ENCODE peak calls at places on chromosomes 13 and 19, in five cellular contexts. P, G, M, L and U are unnamed samples.

GRCh38 chr13:92187378-92187989 is 789.1 kb downstream of the GPC5 start:
- DNase-seq in P (no peak), G (no peak), M (peak), L (peak), U (no peak)

GRCh38 chr19:9940778-9941177 is 4.5 kb upstream of the OLFM2 start:
- DNase-seq in P (no peak), G (no peak), M (no peak), L (no peak), U (no peak)

GRCh38 chr13:53198017-53198416 is 169.4 kb downstream of the OLFM4 start:
- DNase-seq in P (no peak), G (no peak), M (no peak), L (peak), U (no peak)

GRCh38 chr13:54733639-54734038 is 1705.0 kb downstream of the OLFM4 start:
- DNase-seq in P (no peak), G (no peak), M (peak), L (peak), U (no peak)

GRCh38 chr13:51919531-51919930 is 57.8 kb downstream of the CCDC70 start:
- DNase-seq in P (no peak), G (no peak), M (no peak), L (no peak), U (no peak)

GRCh38 chr19:46296722-46297431 is at the start of gene HIF3A:
- DNase-seq in P (peak), G (peak), M (peak), L (peak), U (no peak)

GRCh38 chr19:679418-680286 is 3.5 kb downstream of the FSTL3 start:
- DNase-seq in P (peak), G (peak), M (no peak), L (peak), U (peak)

GRCh38 chr13:75455962-75456361 is 26.0 kb downstream of the TBC1D4 start:
- DNase-seq in P (no peak), G (no peak), M (no peak), L (no peak), U (no peak)

GRCh38 chr13:61084983-61085382 is 330.7 kb downstream of the PCDH20 start:
- DNase-seq in P (no peak), G (no peak), M (no peak), L (peak), U (no peak)

GRCh38 chr19:43470288-43470687 is 4.9 kb upstream of the LYPD3 start:
- DNase-seq in P (peak), G (no peak), M (no peak), L (no peak), U (no peak)

GRCh38 chr19:16034958-16035560 is 41.2 kb upstream of the TPM4 start:
- DNase-seq in P (no peak), G (peak), M (no peak), L (no peak), U (no peak)

GRCh38 chr13:99041337-99041736 is 63.5 kb upstream of the DOCK9 start:
- DNase-seq in P (no peak), G (no peak), M (no peak), L (no peak), U (no peak)

GRCh38 chr19:46746281-46746965 is at the start of gene STRN4:
- DNase-seq in P (peak), G (peak), M (peak), L (peak), U (no peak)

GRCh38 chr19:47428177-47428894 is 9.0 kb upstream of the MEIS3 start:
- DNase-seq in P (peak), G (peak), M (peak), L (peak), U (peak)

GRCh38 chr19:45498411-45499195 is at the start of gene PPM1N:
- DNase-seq in P (peak), G (peak), M (no peak), L (peak), U (no peak)

GRCh38 chr19:1238373-1239303 is 833 bp upstream of the CBARP start:
- DNase-seq in P (no peak), G (no peak), M (no peak), L (no peak), U (no peak)

GRCh38 chr13:33728271-33729037 is 89.5 kb upstream of the RFC3 start:
- DNase-seq in P (peak), G (peak), M (no peak), L (no peak), U (no peak)

GRCh38 chr13:69108486-69108885 is 999.1 kb upstream of the ATXN8OS start:
- DNase-seq in P (no peak), G (no peak), M (no peak), L (no peak), U (no peak)

GRCh38 chr13:95267662-95268369 is 33.4 kb downstream of the ABCC4 start:
- DNase-seq in P (peak), G (no peak), M (no peak), L (peak), U (peak)

GRCh38 chr19:10643968-10644290 is 10.2 kb upstream of the ILF3 start:
- DNase-seq in P (no peak), G (no peak), M (no peak), L (no peak), U (no peak)

GRCh38 chr19:43809762-43810696 is 7.8 kb upstream of the LYPD5 start:
- DNase-seq in P (no peak), G (no peak), M (no peak), L (peak), U (no peak)

GRCh38 chr19:4233282-4233853 is 4.0 kb downstream of the EBI3 start:
- DNase-seq in P (no peak), G (peak), M (no peak), L (peak), U (peak)

GRCh38 chr13:25911020-25911419 is 140.8 kb downstream of the SHISA2 start:
- DNase-seq in P (no peak), G (no peak), M (peak), L (no peak), U (no peak)

GRCh38 chr19:41897820-41898219 is 14.8 kb downstream of the ARHGEF1 start:
- DNase-seq in P (no peak), G (peak), M (no peak), L (no peak), U (no peak)

GRCh38 chr19:1232652-1233360 is 5.0 kb downstream of the CBARP start:
- DNase-seq in P (no peak), G (peak), M (no peak), L (no peak), U (no peak)

GRCh38 chr13:38872693-38873092 is 117.9 kb downstream of the STOML3 start:
- DNase-seq in P (no peak), G (peak), M (peak), L (peak), U (peak)

GRCh38 chr13:112888238-112889111 is 80.5 kb upstream of the MCF2L start:
- DNase-seq in P (peak), G (no peak), M (no peak), L (no peak), U (no peak)

GRCh38 chr19:45295873-45296272 is 26.8 kb downstream of the CKM start:
- DNase-seq in P (no peak), G (no peak), M (no peak), L (no peak), U (no peak)

GRCh38 chr19:36687214-36688056 is at the start of gene ZNF567:
- DNase-seq in P (peak), G (peak), M (peak), L (peak), U (peak)

GRCh38 chr19:9130965-9131364 is 4.2 kb upstream of the OR7G3 start:
- DNase-seq in P (no peak), G (no peak), M (no peak), L (no peak), U (no peak)

GRCh38 chr19:33883869-33884519 is 87.3 kb downstream of the KCTD15 start:
- DNase-seq in P (peak), G (peak), M (no peak), L (peak), U (no peak)
- H3K27ac ChIP-seq in P (peak), G (peak), M (no peak), L (peak), U (no peak)

GRCh38 chr13:110108348-110109139 is 198.4 kb downstream of the COL4A1 start:
- DNase-seq in P (no peak), G (peak), M (peak), L (peak), U (no peak)

GRCh38 chr13:110107568-110108347 is 199.2 kb downstream of the COL4A1 start:
- DNase-seq in P (no peak), G (peak), M (no peak), L (peak), U (no peak)

GRCh38 chr13:110109140-110109783 is 197.7 kb downstream of the COL4A1 start:
- DNase-seq in P (no peak), G (no peak), M (no peak), L (no peak), U (no peak)

GRCh38 chr13:110105136-110105535 is 201.8 kb downstream of the COL4A1 start:
- DNase-seq in P (no peak), G (no peak), M (no peak), L (no peak), U (no peak)

GRCh38 chr13:110106726-110107125 is 200.2 kb downstream of the COL4A1 start:
- DNase-seq in P (no peak), G (peak), M (no peak), L (no peak), U (peak)
- H3K27ac ChIP-seq in P (no peak), G (peak), M (no peak), L (no peak), U (no peak)

DNA sequence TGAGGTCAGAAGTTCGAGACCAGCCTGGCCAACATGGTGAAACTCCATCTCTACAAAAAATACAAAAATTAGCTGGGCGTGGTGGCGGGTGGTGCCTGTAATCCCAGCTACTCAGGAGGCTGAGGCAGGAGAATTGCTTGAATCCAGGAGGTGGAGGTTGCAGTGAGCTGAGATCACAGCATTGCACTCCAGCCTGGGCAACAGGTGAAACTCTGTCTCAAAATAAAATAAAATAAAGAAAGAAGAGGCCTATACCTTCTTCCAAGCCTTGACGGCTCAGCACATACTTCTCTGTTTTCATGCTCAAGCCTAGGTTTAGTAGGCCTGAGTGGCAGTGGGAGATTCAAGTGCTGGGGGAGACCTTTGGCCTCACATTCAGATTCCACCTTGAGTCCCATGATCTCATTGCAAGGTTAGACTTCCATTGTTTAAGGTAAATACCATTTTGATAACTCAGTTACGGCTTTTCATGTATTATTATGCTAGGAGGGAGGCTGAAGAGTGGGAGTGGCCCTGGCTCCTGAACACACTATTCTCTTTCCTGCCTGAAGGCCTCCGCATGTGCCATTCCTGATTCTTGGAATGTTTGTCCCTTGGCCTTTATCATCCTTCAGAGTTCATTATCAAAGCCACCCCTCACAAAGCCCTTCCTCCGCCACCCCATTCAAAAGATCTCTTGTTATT is 1.6 kb upstream of the SPINT2 start:
- DNase-seq in P (no peak), G (no peak), M (no peak), L (no peak), U (no peak)
- H3K27ac ChIP-seq in P (no peak), G (no peak), M (no peak), L (no peak), U (no peak)

GRCh38 chr19:40800339-40800996 is 1.5 kb downstream of the EGLN2 start:
- DNase-seq in P (no peak), G (peak), M (no peak), L (no peak), U (no peak)
- H3K27ac ChIP-seq in P (peak), G (peak), M (no peak), L (peak), U (peak)

DNA sequence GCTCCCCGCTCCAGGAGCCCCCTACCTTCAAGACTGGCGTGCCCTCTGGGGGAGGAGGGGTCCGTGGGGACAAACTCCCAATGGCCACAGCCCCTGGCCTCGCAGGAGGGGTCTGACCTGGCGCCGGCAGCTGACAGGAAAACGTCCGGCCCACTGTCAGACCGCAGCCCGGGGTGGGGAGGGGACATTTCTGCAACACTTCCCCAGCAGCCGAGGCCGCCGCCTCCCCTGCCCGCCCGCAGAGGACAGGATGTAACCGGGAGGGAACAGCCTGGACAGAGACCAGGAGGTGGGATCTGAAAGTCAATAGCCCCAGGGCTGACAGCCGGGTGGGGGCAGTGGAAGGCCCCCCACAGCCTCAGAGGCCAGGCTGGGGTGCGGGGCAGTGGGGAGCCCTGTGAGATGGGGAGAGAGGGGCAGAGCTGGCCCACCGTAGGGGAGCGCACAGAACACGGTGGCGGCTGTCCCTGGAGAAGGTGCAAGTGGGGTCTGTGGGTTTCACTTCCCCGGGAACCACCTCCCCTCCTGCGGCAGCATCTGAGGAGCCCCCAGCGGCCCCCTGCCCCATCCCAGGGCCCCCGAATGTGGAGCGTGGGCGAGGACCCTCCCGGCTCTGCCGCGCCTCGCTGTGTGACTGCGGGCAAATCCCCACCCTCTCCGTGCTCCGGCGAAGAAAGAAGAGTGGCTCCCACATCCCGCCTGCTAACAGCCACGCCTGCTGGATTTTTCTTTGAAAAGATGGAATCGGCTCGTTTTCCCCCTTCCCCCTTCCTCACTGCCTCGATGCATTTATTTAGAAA is at the start of gene PEAK3:
- DNase-seq in P (peak), G (peak), M (no peak), L (no peak), U (peak)
- H3K27ac ChIP-seq in P (peak), G (no peak), M (no peak), L (no peak), U (peak)

DNA sequence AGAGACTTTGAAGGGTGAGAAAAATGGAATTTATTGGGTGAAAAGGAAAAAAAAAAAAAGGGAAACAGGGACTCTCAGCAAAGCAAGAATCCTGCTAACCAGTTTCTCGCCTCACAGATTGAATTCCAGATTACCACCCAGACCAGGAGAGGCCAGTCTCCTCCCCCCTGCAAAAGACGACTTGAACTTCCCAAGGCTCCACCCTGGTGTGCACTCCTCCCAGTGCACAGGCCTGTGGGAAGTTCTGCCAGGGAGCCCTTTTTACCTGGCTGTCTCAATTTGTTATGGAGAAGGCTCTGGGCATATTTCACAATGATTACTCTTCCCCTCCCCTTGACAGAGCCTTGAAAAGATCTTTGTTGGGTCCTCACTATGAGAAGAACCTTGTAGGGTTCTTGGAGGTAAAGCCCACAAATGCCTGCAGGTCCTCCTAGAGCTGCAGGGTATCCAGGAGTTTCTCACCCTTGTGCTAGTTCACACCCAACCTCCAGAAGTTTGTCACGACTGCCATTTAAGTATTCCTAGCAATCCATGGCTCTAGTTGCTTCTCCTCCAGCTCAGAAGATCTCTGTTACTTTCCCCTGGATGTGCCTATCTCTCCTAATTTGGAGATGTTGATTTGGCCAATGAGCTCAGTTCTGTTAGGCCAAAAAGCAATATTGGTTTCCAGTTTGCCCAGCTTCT is 229.8 kb upstream of the TMTC4 start:
- DNase-seq in P (no peak), G (no peak), M (no peak), L (no peak), U (no peak)
- H3K27ac ChIP-seq in P (no peak), G (no peak), M (no peak), L (no peak), U (no peak)